ENCODE peak calls at places on chromosomes 7 and 10, in nine cellular contexts. L, X, N, V, S, J, Q, T and C are unnamed samples.

GRCh38 chr7:94111009-94111408 is 106.9 kb upstream of the BET1 start:
- DNase-seq in L (no peak), X (no peak), N (no peak), V (no peak), S (no peak), J (no peak), Q (no peak), T (no peak), C (no peak)

GRCh38 chr10:90916392-90917110 is 4.3 kb downstream of the ANKRD1 start:
- DNase-seq in L (no peak), X (no peak), N (no peak), V (no peak), S (no peak), J (no peak), Q (no peak), T (no peak), C (no peak)

GRCh38 chr7:46754135-46754730 is 827.7 kb downstream of the TNS3 start:
- DNase-seq in L (no peak), X (peak), N (no peak), V (no peak), S (no peak), J (no peak), Q (no peak), T (peak), C (peak)

GRCh38 chr7:67870396-67870795 is 873.8 kb downstream of the TYW1 start:
- DNase-seq in L (no peak), X (no peak), N (no peak), V (no peak), S (no peak), J (no peak), Q (no peak), T (no peak), C (no peak)

GRCh38 chr7:121394709-121395140 is 1.4 kb downstream of the FAM3C start:
- DNase-seq in L (no peak), X (peak), N (no peak), V (peak), S (no peak), J (no peak), Q (no peak), T (no peak), C (no peak)

GRCh38 chr7:21542891-21543527 is at the start of gene DNAH11:
- DNase-seq in L (no peak), X (peak), N (peak), V (peak), S (peak), J (no peak), Q (peak), T (no peak), C (peak)

GRCh38 chr7:25619963-25620799 is 391.9 kb upstream of the NPVF start:
- DNase-seq in L (peak), X (no peak), N (peak), V (peak), S (peak), J (no peak), Q (no peak), T (no peak), C (no peak)

GRCh38 chr7:99562114-99562784 is 3.8 kb downstream of the ZNF655 start:
- DNase-seq in L (no peak), X (no peak), N (no peak), V (no peak), S (no peak), J (no peak), Q (no peak), T (no peak), C (peak)

GRCh38 chr10:122643931-122644534 is 55.6 kb downstream of the C10orf120 start:
- DNase-seq in L (no peak), X (no peak), N (no peak), V (no peak), S (no peak), J (no peak), Q (peak), T (no peak), C (no peak)

GRCh38 chr10:132467464-132468149 is 70.0 kb upstream of the INPP5A start:
- DNase-seq in L (no peak), X (no peak), N (no peak), V (no peak), S (peak), J (no peak), Q (no peak), T (no peak), C (no peak)

GRCh38 chr7:110841840-110842579 is 248.9 kb upstream of the LRRN3 start:
- DNase-seq in L (no peak), X (no peak), N (no peak), V (no peak), S (no peak), J (no peak), Q (no peak), T (no peak), C (no peak)

GRCh38 chr7:22885824-22886255 is 63.2 kb upstream of the TOMM7 start:
- DNase-seq in L (peak), X (peak), N (no peak), V (no peak), S (no peak), J (no peak), Q (no peak), T (no peak), C (peak)

GRCh38 chr10:110353244-110354119 is 48.8 kb upstream of the SMNDC1 start:
- DNase-seq in L (no peak), X (peak), N (no peak), V (peak), S (peak), J (peak), Q (no peak), T (peak), C (peak)

GRCh38 chr7:41696323-41696916 is 6.5 kb downstream of the INHBA start:
- DNase-seq in L (peak), X (peak), N (peak), V (peak), S (peak), J (peak), Q (peak), T (peak), C (peak)

GRCh38 chr7:151068069-151068773 is 8.8 kb downstream of the SLC4A2 start:
- DNase-seq in L (no peak), X (no peak), N (no peak), V (no peak), S (no peak), J (no peak), Q (no peak), T (peak), C (no peak)

GRCh38 chr10:92755725-92756124 is 66.0 kb downstream of the HHEX start:
- DNase-seq in L (no peak), X (no peak), N (no peak), V (no peak), S (no peak), J (no peak), Q (no peak), T (no peak), C (no peak)

GRCh38 chr7:130490287-130490686 is 1.6 kb upstream of the MEST start:
- DNase-seq in L (no peak), X (no peak), N (no peak), V (no peak), S (no peak), J (no peak), Q (no peak), T (no peak), C (no peak)

GRCh38 chr7:45241339-45242109 is 83.9 kb downstream of the RAMP3 start:
- DNase-seq in L (no peak), X (no peak), N (no peak), V (no peak), S (no peak), J (no peak), Q (no peak), T (no peak), C (no peak)

DNA sequence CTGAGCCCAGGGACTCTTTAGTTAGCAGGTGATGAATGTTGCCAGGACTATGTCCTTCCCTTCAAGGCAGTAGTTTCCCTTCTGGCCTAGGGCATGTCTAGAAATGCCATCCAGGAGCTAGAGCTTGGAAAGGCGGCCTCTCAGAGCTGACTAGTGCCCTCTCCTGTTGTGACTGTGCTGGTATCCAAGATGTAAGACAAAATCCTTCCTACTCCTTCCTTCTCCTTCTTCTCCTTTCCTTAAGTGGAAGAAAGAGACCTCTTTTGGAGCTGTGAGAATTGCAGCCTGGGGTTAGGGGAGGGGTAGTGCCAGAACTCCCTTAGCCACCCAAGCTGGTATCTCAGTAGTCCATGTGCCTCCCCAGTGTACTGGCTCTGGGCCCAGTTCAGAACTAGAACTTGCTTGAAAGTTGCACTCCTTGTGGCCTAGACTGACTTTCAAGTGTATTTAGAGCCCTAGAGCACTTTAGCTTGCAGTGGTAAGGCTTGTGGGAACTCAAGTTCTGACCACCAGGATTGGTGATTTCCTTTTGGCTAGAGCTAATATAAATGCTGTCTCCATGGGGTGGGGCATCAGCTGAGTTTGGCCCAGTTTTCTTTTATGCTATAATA is 118.8 kb downstream of the NPSR1 start:
- DNase-seq in L (no peak), X (no peak), N (no peak), V (no peak), S (no peak), J (no peak), Q (no peak), T (no peak), C (no peak)
- TF ChIP-seq CTCF in L (no peak), X (no peak), N (no peak), V (no peak), S (no peak), J (no peak), Q (no peak), T (no peak), C (no peak)

GRCh38 chr10:52770904-52771303 is 1.7 kb downstream of the MBL2 start:
- DNase-seq in L (no peak), X (no peak), N (no peak), V (no peak), S (no peak), J (no peak), Q (no peak), T (no peak), C (no peak)

GRCh38 chr10:52771534-52772455 is 789 bp downstream of the MBL2 start:
- DNase-seq in L (no peak), X (no peak), N (no peak), V (no peak), S (no peak), J (no peak), Q (no peak), T (no peak), C (no peak)

GRCh38 chr10:52774600-52775106 is 2.1 kb upstream of the MBL2 start:
- DNase-seq in L (no peak), X (no peak), N (no peak), V (peak), S (no peak), J (no peak), Q (no peak), T (no peak), C (no peak)

GRCh38 chr10:52774182-52774581 is 1.6 kb upstream of the MBL2 start:
- DNase-seq in L (no peak), X (no peak), N (no peak), V (no peak), S (no peak), J (no peak), Q (no peak), T (no peak), C (no peak)

DNA sequence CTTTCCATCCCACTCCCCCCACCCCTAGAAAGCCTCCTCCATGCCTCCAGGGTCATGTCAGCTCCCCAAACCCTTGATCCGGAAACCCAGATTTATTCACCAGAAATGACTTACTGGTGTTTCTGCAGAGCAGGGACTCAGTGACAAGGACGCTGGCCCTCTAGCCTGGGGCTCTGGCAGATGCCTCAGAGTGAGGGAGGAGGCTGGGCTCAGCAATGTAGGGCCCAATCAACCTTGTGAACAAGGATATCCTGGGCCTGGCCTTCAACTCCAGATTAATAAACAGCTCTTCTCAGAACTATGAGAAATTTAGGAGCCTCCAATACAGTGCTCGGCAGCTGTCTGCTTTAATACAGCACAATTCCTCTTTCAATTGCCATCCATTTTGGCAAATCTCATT is at the start of gene MBL2:
- DNase-seq in L (no peak), X (no peak), N (no peak), V (no peak), S (no peak), J (no peak), Q (no peak), T (no peak), C (no peak)
- H3K4me3 ChIP-seq in L (no peak), X (no peak), N (no peak), V (no peak), S (no peak), J (no peak), Q (no peak), T (no peak), C (no peak)

GRCh38 chr10:69434169-69434568 is 17.1 kb upstream of the TSPAN15 start:
- DNase-seq in L (no peak), X (no peak), N (no peak), V (no peak), S (no peak), J (no peak), Q (no peak), T (no peak), C (peak)
- TF ChIP-seq CTCF in L (no peak), X (no peak), N (no peak), V (no peak), S (no peak), J (no peak), Q (no peak), T (no peak), C (no peak)

DNA sequence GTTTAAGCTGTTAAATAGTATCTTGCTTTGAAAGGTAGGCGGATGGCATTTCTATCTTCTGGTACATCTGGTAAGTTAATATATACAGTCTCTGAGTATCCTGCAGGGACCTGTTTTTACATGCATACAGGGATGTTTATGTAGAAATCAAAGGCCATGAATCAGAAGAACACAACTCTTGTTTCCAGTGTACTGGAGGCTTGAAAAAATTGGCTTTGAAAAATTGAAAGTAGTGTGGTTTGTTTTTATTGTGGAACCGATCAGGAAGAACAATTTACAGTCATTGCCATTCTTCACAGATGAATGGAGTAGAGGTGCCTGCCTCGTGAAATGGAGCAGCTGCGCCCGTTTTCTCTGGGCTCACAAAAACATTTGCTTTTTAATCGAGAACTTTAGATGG is 54.0 kb upstream of the RPA3 start:
- DNase-seq in L (no peak), X (no peak), N (no peak), V (no peak), S (no peak), J (no peak), Q (no peak), T (no peak), C (no peak)
- H3K4me3 ChIP-seq in L (no peak), X (no peak), N (no peak), V (no peak), S (no peak), J (no peak), Q (no peak), T (peak), C (no peak)

GRCh38 chr7:2083362-2083761 is 149.4 kb downstream of the MAD1L1 start:
- DNase-seq in L (no peak), X (no peak), N (no peak), V (no peak), S (no peak), J (no peak), Q (no peak), T (no peak), C (no peak)

GRCh38 chr7:2084781-2085505 is 147.8 kb downstream of the MAD1L1 start:
- DNase-seq in L (no peak), X (no peak), N (no peak), V (no peak), S (no peak), J (no peak), Q (no peak), T (no peak), C (no peak)

GRCh38 chr7:2085804-2086203 is 146.9 kb downstream of the MAD1L1 start:
- DNase-seq in L (no peak), X (no peak), N (no peak), V (no peak), S (no peak), J (no peak), Q (no peak), T (no peak), C (no peak)

GRCh38 chr7:2082357-2083038 is 150.2 kb downstream of the MAD1L1 start:
- DNase-seq in L (no peak), X (peak), N (no peak), V (peak), S (no peak), J (no peak), Q (no peak), T (peak), C (peak)

DNA sequence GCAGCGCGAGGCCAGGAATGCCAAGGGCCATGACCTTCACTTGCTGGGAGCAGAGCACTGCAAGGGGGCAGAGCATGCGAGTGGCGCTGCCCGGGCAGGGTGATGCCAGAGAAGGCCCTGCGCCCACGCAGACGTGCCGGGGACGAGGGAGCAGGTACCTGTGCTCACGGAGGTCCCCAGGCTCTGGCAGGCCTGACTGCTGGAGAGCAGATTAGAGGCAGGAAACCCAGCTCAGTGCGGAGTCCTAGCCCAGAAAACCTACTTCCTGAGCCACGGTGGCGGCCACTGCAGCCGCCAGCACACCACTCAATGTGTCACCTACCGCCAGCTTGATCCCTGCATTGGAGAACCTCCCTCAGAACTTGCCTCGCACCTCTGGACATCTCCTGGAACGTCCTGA is 148.4 kb downstream of the MAD1L1 start:
- DNase-seq in L (no peak), X (no peak), N (no peak), V (no peak), S (no peak), J (no peak), Q (no peak), T (no peak), C (no peak)
- TF ChIP-seq CTCF in L (no peak), X (no peak), N (no peak), V (no peak), S (no peak), J (no peak), Q (no peak), T (no peak), C (no peak)

GRCh38 chr7:148173296-148173695 is 417.3 kb upstream of the C7orf33 start:
- DNase-seq in L (no peak), X (no peak), N (no peak), V (no peak), S (no peak), J (no peak), Q (no peak), T (no peak), C (no peak)
- H3K4me3 ChIP-seq in L (no peak), X (no peak), N (no peak), V (no peak), S (no peak), J (no peak), Q (no peak), T (no peak), C (no peak)

GRCh38 chr10:73096041-73096451 is 620 bp downstream of the P4HA1 start:
- DNase-seq in L (peak), X (peak), N (peak), V (peak), S (peak), J (no peak), Q (peak), T (peak), C (peak)

GRCh38 chr10:73095479-73096021 is 1.1 kb downstream of the P4HA1 start:
- DNase-seq in L (peak), X (peak), N (peak), V (peak), S (peak), J (no peak), Q (no peak), T (peak), C (peak)

GRCh38 chr10:73097305-73097670 is 622 bp upstream of the P4HA1 start:
- DNase-seq in L (no peak), X (no peak), N (no peak), V (peak), S (no peak), J (no peak), Q (no peak), T (no peak), C (no peak)

GRCh38 chr10:73094986-73095478 is 1.6 kb downstream of the P4HA1 start:
- DNase-seq in L (no peak), X (no peak), N (no peak), V (no peak), S (no peak), J (no peak), Q (no peak), T (no peak), C (no peak)

DNA sequence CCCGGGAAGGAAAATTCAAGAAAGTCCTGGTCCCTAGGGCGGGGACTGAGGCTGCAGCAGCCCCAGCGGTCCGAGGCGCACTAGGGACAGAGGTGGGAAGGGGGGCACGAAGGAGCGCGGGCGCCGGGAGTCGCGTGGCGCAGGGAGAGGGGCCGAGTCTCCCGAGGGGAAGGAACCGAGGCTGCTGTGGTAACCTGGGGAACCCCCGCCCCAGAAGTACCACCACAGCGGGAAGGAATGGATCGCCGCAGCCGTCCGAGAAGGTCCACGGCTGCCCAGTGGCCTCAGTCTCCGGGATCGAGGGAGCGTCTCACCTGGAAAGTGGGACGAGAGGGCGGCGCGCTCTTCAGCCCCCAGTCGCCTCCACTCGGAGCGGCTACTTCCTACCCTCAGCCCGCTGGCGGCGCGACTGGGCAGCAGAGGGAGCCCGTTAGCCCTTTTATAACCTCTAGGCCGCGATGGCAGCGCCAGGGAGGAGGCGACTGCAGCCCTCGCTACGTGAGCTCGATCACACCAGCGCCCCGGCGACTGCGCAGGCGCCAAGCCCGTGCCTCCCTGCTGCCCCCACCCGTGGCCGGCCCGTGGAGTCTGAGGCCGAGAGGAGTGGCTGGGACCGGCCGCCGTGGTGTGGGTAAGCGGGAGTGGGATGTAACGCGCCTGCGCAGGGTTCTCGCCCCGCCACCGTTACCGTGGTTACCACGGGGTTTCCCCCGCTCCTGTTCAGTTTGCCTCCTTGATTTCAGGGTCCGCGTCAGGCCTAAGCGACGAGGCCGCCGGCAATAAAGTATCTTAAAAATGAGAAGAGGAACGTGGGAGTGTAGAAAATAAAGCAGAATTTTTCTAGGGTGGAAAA is at the start of gene P4HA1:
- DNase-seq in L (peak), X (peak), N (peak), V (peak), S (peak), J (peak), Q (peak), T (peak), C (peak)
- TF ChIP-seq CTCF in L (peak), X (peak), N (peak), V (peak), S (peak), J (peak), Q (peak), T (peak), C (peak)

GRCh38 chr10:102410427-102411073 is 8.0 kb downstream of the PSD start:
- DNase-seq in L (no peak), X (no peak), N (no peak), V (peak), S (no peak), J (no peak), Q (peak), T (no peak), C (no peak)
- H3K4me3 ChIP-seq in L (no peak), X (peak), N (peak), V (peak), S (peak), J (peak), Q (peak), T (peak), C (peak)